ENCODE peak calls at places on chromosomes 3 and 15, in four cellular contexts. One of them, this sample, is unnamed.

GRCh38 chr3:126345231-126345630 is 12.0 kb downstream of the KLF15 start:
- DNase-seq in foreskin fibroblast: no peak
- DNase-seq in bronchial epithelial cell: no peak
- DNase-seq in CD4-positive, alpha-beta T cell: no peak
- DNase-seq in this sample: no peak

GRCh38 chr3:132317229-132317948 is at the start of gene ACP3:
- DNase-seq in foreskin fibroblast: peak
- DNase-seq in bronchial epithelial cell: peak
- DNase-seq in CD4-positive, alpha-beta T cell: no peak
- DNase-seq in this sample: peak

GRCh38 chr3:3177861-3178497 is 1.5 kb downstream of the CRBN start:
- DNase-seq in foreskin fibroblast: no peak
- DNase-seq in bronchial epithelial cell: peak
- DNase-seq in CD4-positive, alpha-beta T cell: no peak
- DNase-seq in this sample: no peak

GRCh38 chr3:43098761-43099160 is 7.1 kb downstream of the POMGNT2 start:
- DNase-seq in foreskin fibroblast: no peak
- DNase-seq in bronchial epithelial cell: no peak
- DNase-seq in CD4-positive, alpha-beta T cell: no peak
- DNase-seq in this sample: no peak

GRCh38 chr15:22952826-22953579 is 27.2 kb downstream of the CYFIP1 start:
- DNase-seq in foreskin fibroblast: no peak
- DNase-seq in bronchial epithelial cell: no peak
- DNase-seq in CD4-positive, alpha-beta T cell: no peak
- DNase-seq in this sample: no peak

GRCh38 chr3:32147935-32148334 is 41.5 kb downstream of the GPD1L start:
- DNase-seq in foreskin fibroblast: no peak
- DNase-seq in bronchial epithelial cell: no peak
- DNase-seq in CD4-positive, alpha-beta T cell: no peak
- DNase-seq in this sample: no peak

GRCh38 chr3:192875971-192876565 is 41.6 kb downstream of the MB21D2 start:
- DNase-seq in foreskin fibroblast: no peak
- DNase-seq in bronchial epithelial cell: peak
- DNase-seq in CD4-positive, alpha-beta T cell: no peak
- DNase-seq in this sample: no peak

GRCh38 chr15:28456476-28457395 is 76.0 kb downstream of the GOLGA8G start:
- DNase-seq in foreskin fibroblast: no peak
- DNase-seq in bronchial epithelial cell: no peak
- DNase-seq in CD4-positive, alpha-beta T cell: no peak
- DNase-seq in this sample: no peak

GRCh38 chr3:58167431-58168351 is 43.1 kb downstream of the DNASE1L3 start:
- DNase-seq in foreskin fibroblast: peak
- DNase-seq in bronchial epithelial cell: peak
- DNase-seq in CD4-positive, alpha-beta T cell: peak
- DNase-seq in this sample: peak

GRCh38 chr3:101133638-101134037 is 140.4 kb upstream of the ABI3BP start:
- DNase-seq in foreskin fibroblast: no peak
- DNase-seq in bronchial epithelial cell: no peak
- DNase-seq in CD4-positive, alpha-beta T cell: no peak
- DNase-seq in this sample: no peak

GRCh38 chr15:65189102-65189740 is 4.1 kb upstream of the CLPX start:
- DNase-seq in foreskin fibroblast: peak
- DNase-seq in bronchial epithelial cell: peak
- DNase-seq in CD4-positive, alpha-beta T cell: no peak
- DNase-seq in this sample: peak

GRCh38 chr3:138493804-138494606 is 59.6 kb downstream of the ESYT3 start:
- DNase-seq in foreskin fibroblast: peak
- DNase-seq in bronchial epithelial cell: peak
- DNase-seq in CD4-positive, alpha-beta T cell: no peak
- DNase-seq in this sample: no peak

GRCh38 chr3:72361990-72362389 is 486.3 kb downstream of the SHQ1 start:
- DNase-seq in foreskin fibroblast: no peak
- DNase-seq in bronchial epithelial cell: no peak
- DNase-seq in CD4-positive, alpha-beta T cell: no peak
- DNase-seq in this sample: no peak

GRCh38 chr3:181947606-181948005 is 235.9 kb downstream of the SOX2 start:
- DNase-seq in foreskin fibroblast: no peak
- DNase-seq in bronchial epithelial cell: no peak
- DNase-seq in CD4-positive, alpha-beta T cell: no peak
- DNase-seq in this sample: no peak

GRCh38 chr3:181952221-181952620 is 240.5 kb downstream of the SOX2 start:
- DNase-seq in foreskin fibroblast: no peak
- DNase-seq in bronchial epithelial cell: no peak
- DNase-seq in CD4-positive, alpha-beta T cell: no peak
- DNase-seq in this sample: no peak

GRCh38 chr3:181943285-181943684 is 231.6 kb downstream of the SOX2 start:
- DNase-seq in foreskin fibroblast: no peak
- DNase-seq in bronchial epithelial cell: no peak
- DNase-seq in CD4-positive, alpha-beta T cell: no peak
- DNase-seq in this sample: no peak

DNA sequence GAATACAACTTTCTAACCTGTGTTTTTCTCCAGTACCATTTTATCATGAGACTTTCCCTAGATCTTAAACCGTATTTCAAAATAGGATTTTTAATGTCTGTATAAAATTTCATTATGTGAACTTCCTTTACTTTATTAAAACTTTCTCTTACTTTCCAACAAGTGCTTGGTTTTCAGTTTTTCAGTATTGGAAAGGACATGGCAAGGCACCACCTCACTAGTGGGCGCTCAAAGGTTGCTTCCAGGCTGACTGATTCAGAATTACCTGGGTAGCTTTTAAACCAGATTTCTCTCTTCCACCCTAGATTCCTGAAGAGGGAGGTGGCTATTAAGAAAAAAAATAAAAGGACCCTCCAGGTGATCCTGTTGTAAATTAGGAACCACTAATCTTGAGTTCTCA is 236.6 kb downstream of the SOX2 start:
- DNase-seq in foreskin fibroblast: no peak
- DNase-seq in bronchial epithelial cell: peak
- DNase-seq in CD4-positive, alpha-beta T cell: no peak
- DNase-seq in this sample: no peak
- TF ChIP-seq CTCF in foreskin fibroblast: no peak
- TF ChIP-seq CTCF in bronchial epithelial cell: peak
- TF ChIP-seq CTCF in CD4-positive, alpha-beta T cell: no peak
- TF ChIP-seq CTCF in this sample: no peak

GRCh38 chr15:31365655-31366127 is 39.1 kb downstream of the KLF13 start:
- DNase-seq in foreskin fibroblast: peak
- DNase-seq in bronchial epithelial cell: peak
- DNase-seq in CD4-positive, alpha-beta T cell: peak
- DNase-seq in this sample: peak
- TF ChIP-seq CTCF in foreskin fibroblast: peak
- TF ChIP-seq CTCF in bronchial epithelial cell: peak
- TF ChIP-seq CTCF in CD4-positive, alpha-beta T cell: peak
- TF ChIP-seq CTCF in this sample: no peak

GRCh38 chr15:85479071-85479647 is 98.8 kb downstream of the AKAP13 start:
- DNase-seq in foreskin fibroblast: peak
- DNase-seq in bronchial epithelial cell: no peak
- DNase-seq in CD4-positive, alpha-beta T cell: no peak
- DNase-seq in this sample: no peak

GRCh38 chr15:85475317-85475701 is 94.9 kb downstream of the AKAP13 start:
- DNase-seq in foreskin fibroblast: no peak
- DNase-seq in bronchial epithelial cell: no peak
- DNase-seq in CD4-positive, alpha-beta T cell: no peak
- DNase-seq in this sample: no peak

GRCh38 chr15:85475711-85476110 is 95.3 kb downstream of the AKAP13 start:
- DNase-seq in foreskin fibroblast: no peak
- DNase-seq in bronchial epithelial cell: no peak
- DNase-seq in CD4-positive, alpha-beta T cell: no peak
- DNase-seq in this sample: no peak

GRCh38 chr15:85477061-85477460 is 96.7 kb downstream of the AKAP13 start:
- DNase-seq in foreskin fibroblast: no peak
- DNase-seq in bronchial epithelial cell: peak
- DNase-seq in CD4-positive, alpha-beta T cell: no peak
- DNase-seq in this sample: no peak

DNA sequence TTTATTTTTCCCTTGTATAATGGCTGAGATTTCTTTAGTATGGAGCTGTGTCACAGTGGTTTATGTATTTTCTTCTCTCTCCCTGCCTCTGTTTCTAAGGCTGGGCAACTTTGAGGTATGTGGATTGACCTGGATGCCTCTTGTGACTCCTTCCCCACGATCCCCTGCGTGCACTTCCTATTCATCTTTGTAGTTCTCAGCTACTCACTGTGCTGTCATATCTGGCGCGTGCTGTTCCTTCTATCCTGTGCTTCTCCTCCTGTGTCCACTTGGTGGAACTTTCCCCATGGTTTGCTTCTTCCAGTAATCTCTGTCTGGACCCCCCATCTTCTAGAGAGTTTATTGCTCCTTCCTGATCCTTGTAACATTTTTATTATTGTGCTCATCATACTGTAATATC is 97.3 kb downstream of the AKAP13 start:
- DNase-seq in foreskin fibroblast: no peak
- DNase-seq in bronchial epithelial cell: peak
- DNase-seq in CD4-positive, alpha-beta T cell: no peak
- DNase-seq in this sample: no peak
- TF ChIP-seq CTCF in foreskin fibroblast: no peak
- TF ChIP-seq CTCF in bronchial epithelial cell: no peak
- TF ChIP-seq CTCF in CD4-positive, alpha-beta T cell: no peak
- TF ChIP-seq CTCF in this sample: no peak

DNA sequence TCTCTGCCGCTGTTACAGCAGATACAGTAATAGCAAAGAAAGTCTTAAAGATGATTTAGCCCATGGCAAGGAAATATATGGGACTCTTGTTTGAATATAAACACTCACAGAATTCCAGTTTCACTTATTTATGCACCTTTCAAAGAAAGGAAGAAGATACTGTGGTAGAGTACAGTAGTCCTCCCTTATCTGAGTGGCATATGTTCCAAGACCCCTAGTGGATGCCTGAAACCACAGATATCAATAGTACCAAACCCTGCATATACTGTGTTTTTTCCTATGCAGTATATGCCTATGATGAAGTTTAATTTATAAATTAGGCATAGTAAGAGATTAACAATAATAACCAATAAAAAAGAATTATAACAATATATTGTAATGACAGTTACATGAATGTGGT is 8.2 kb downstream of the MAP2K1 start:
- DNase-seq in foreskin fibroblast: no peak
- DNase-seq in bronchial epithelial cell: no peak
- DNase-seq in CD4-positive, alpha-beta T cell: no peak
- DNase-seq in this sample: no peak
- TF ChIP-seq CTCF in foreskin fibroblast: no peak
- TF ChIP-seq CTCF in bronchial epithelial cell: no peak
- TF ChIP-seq CTCF in CD4-positive, alpha-beta T cell: no peak
- TF ChIP-seq CTCF in this sample: no peak